ENCODE peak calls at places on chromosomes 1 and 21, in ten cellular contexts. P is sciatic nerve; T is natural killer cell; Y is adrenal gland; X is stimulated activated CD4-positive, alpha-beta T cell treated with anti-CD3 and anti-CD28 coated beads, TNF-alpha, amount 100 ng/mL, for 24 hours; M is upper lobe of right lung; R is NCI-H1105 treated with DMSO at 0.1 percent for 48 hours; L is cerebellum; U is anterior cingulate cortex; Z is tibial nerve. O is an unnamed sample.
A peak's percentile ranks its signal among the peaks of the same experiment; 100 is the strongest.

GRCh38 chr1:209805875-209806760 is at the start of gene IRF6:
- DNase-seq in M (peak; percentile 97), Z (peak; percentile 47), R (peak; percentile 83), X (peak; percentile 31), Y (peak; percentile 91), P (peak; percentile 80), L (peak; percentile 71), T (peak; percentile 66), U (no peak), O (no peak)

GRCh38 chr1:37391181-37391949 is 83.0 kb upstream of the ZC3H12A start:
- DNase-seq in X (no peak), M (no peak), P (no peak), R (peak; percentile 97), Y (no peak), U (no peak), Z (no peak), L (no peak), T (no peak), O (no peak)

GRCh38 chr1:27357281-27358037 is 9.3 kb downstream of the MAP3K6 start:
- DNase-seq in X (peak; percentile 69), P (peak; percentile 84), R (peak; percentile 71), Y (peak; percentile 83), T (peak; percentile 81), M (peak; percentile 89), U (peak; percentile 31), Z (peak; percentile 52), L (peak; percentile 85), O (peak; percentile 29)

GRCh38 chr1:45306319-45306718 is 20.4 kb upstream of the HPDL start:
- DNase-seq in T (no peak), Y (no peak), M (no peak), U (no peak), Z (no peak), X (no peak), L (no peak), P (no peak), R (no peak), O (no peak)

GRCh38 chr1:9181990-9182783 is 52.4 kb upstream of the H6PD start:
- DNase-seq in M (peak; percentile 86), L (no peak), P (peak; percentile 78), Z (no peak), T (no peak), X (no peak), U (no peak), Y (peak; percentile 64), R (peak; percentile 24), O (no peak)

GRCh38 chr1:70003509-70003908 is 201.9 kb downstream of the LRRC40 start:
- DNase-seq in X (no peak), M (no peak), L (no peak), Z (no peak), R (no peak), T (no peak), P (no peak), U (no peak), Y (no peak), O (no peak)

GRCh38 chr1:240803151-240803550 is 191.2 kb upstream of the GREM2 start:
- DNase-seq in Z (no peak), P (no peak), Y (no peak), X (no peak), U (no peak), M (no peak), L (no peak), R (peak; percentile 2), T (no peak), O (no peak)

GRCh38 chr1:222525956-222526355 is 21.9 kb downstream of the HHIPL2 start:
- DNase-seq in X (no peak), U (no peak), M (no peak), Y (no peak), T (no peak), L (no peak), Z (no peak), R (no peak), P (no peak), O (no peak)

GRCh38 chr1:93615201-93616150 is 66.2 kb downstream of the BCAR3 start:
- DNase-seq in M (no peak), R (no peak), X (peak; percentile 29), T (peak; percentile 21), L (no peak), P (no peak), Z (no peak), Y (no peak), U (no peak), O (no peak)

GRCh38 chr1:162670928-162671663 is 38.8 kb downstream of the DDR2 start:
- DNase-seq in P (no peak), R (no peak), T (no peak), Z (no peak), M (no peak), U (no peak), Y (peak; percentile 66), X (no peak), L (no peak), O (no peak)

GRCh38 chr1:65372557-65372956 is 47.9 kb upstream of the LEPR start:
- DNase-seq in U (no peak), X (no peak), P (no peak), Z (no peak), M (no peak), Y (no peak), T (no peak), R (peak; percentile 8), L (no peak), O (no peak)

GRCh38 chr1:117095237-117095636 is 26.3 kb downstream of the TRIM45 start:
- DNase-seq in Z (no peak), U (no peak), P (no peak), Y (no peak), R (no peak), M (no peak), L (no peak), X (no peak), T (no peak), O (no peak)

GRCh38 chr1:210328032-210328745 is 513 bp upstream of the HHAT start:
- DNase-seq in M (no peak), P (no peak), Z (no peak), T (no peak), U (no peak), X (no peak), R (no peak), Y (peak; percentile 43), L (peak; percentile 12), O (no peak)

GRCh38 chr1:85605519-85606413 is 25.2 kb downstream of the CCN1 start:
- DNase-seq in Z (no peak), X (no peak), Y (no peak), R (no peak), L (no peak), U (no peak), T (no peak), M (no peak), P (no peak), O (no peak)

GRCh38 chr1:62951441-62951840 is 167.5 kb downstream of the ATG4C start:
- DNase-seq in Z (no peak), L (no peak), T (no peak), R (no peak), P (no peak), Y (no peak), M (no peak), X (no peak), U (no peak), O (no peak)

GRCh38 chr1:40754201-40754600 is 29.4 kb upstream of the KCNQ4 start:
- DNase-seq in P (no peak), R (no peak), Z (no peak), T (no peak), M (no peak), Y (no peak), L (no peak), X (no peak), U (no peak), O (no peak)

GRCh38 chr1:244920911-244921310 is 56.6 kb upstream of the HNRNPU start:
- DNase-seq in P (no peak), U (peak; percentile 1), R (no peak), Z (peak; percentile 20), Y (no peak), T (no peak), L (no peak), M (no peak), X (no peak), O (peak; percentile 97)

GRCh38 chr21:46024983-46025860 is 43.7 kb downstream of the COL6A1 start:
- DNase-seq in Z (no peak), M (no peak), T (no peak), Y (no peak), R (no peak), L (no peak), U (no peak), X (no peak), P (no peak), O (no peak)

GRCh38 chr21:45020629-45021427 is 53.6 kb upstream of the ADARB1 start:
- DNase-seq in L (no peak), M (peak; percentile 60), R (no peak), T (no peak), P (no peak), X (no peak), Z (no peak), U (no peak), Y (no peak), O (no peak)

GRCh38 chr1:246785536-246786111 is 61.4 kb downstream of the SCCPDH start:
- DNase-seq in Z (no peak), U (no peak), L (no peak), X (no peak), P (no peak), Y (no peak), M (no peak), R (no peak), T (no peak), O (no peak)

GRCh38 chr1:212827831-212828278 is 19.6 kb downstream of the SPATA45 start:
- DNase-seq in U (no peak), Y (no peak), L (no peak), M (no peak), Z (no peak), X (no peak), R (no peak), P (no peak), T (no peak), O (no peak)

GRCh38 chr1:226945858-226946245 is 5.8 kb downstream of the COQ8A start:
- DNase-seq in Z (no peak), Y (peak; percentile 28), T (no peak), L (no peak), R (no peak), U (no peak), P (no peak), X (no peak), M (no peak), O (no peak)

GRCh38 chr1:110390096-110390495 is 730 bp downstream of the SLC16A4 start:
- DNase-seq in T (no peak), L (no peak), P (peak; percentile 64), U (no peak), M (no peak), Z (peak; percentile 55), Y (no peak), X (no peak), R (no peak), O (no peak)

GRCh38 chr1:1157033-1157365 is 16.7 kb upstream of the TTLL10 start:
- DNase-seq in R (no peak), L (no peak), U (no peak), Y (no peak), X (no peak), P (no peak), Z (no peak), M (no peak), T (no peak), O (no peak)

GRCh38 chr21:43931454-43931853 is 66.4 kb downstream of the AGPAT3 start:
- DNase-seq in L (no peak), P (no peak), Y (no peak), X (no peak), M (no peak), U (no peak), Z (no peak), R (no peak), T (no peak), O (no peak)

GRCh38 chr21:36966846-36967657 is 583 bp upstream of the HLCS start:
- DNase-seq in Y (peak; percentile 43), U (no peak), X (no peak), T (no peak), M (no peak), L (no peak), P (peak; percentile 63), Z (no peak), R (peak; percentile 44), O (no peak)

GRCh38 chr1:215083408-215083961 is 948 bp downstream of the KCNK2 start:
- DNase-seq in L (no peak), Z (peak; percentile 44), U (no peak), Y (peak; percentile 67), M (peak; percentile 59), R (peak; percentile 65), P (peak; percentile 61), T (no peak), X (no peak), O (no peak)

GRCh38 chr21:42690586-42690985 is 37.2 kb downstream of the PDE9A start:
- DNase-seq in T (no peak), M (peak; percentile 49), Z (no peak), P (peak; percentile 42), U (no peak), L (no peak), Y (no peak), R (no peak), X (no peak), O (no peak)